ENCODE peak calls at places on chromosomes 1 and 21, in four cellular contexts. V, O, Q and F are unnamed samples. For H3K4me1, the result is how much of the 10 kb centered on the place peaks cover.

GRCh38 chr1:200894712-200895447 is at the start of gene INAVA:
- DNase-seq in V (no peak), O (no peak), Q (no peak), F (peak)

GRCh38 chr1:33893147-33893830 is 29.4 kb downstream of the HMGB4 start:
- DNase-seq in V (no peak), O (no peak), Q (peak), F (no peak)

GRCh38 chr1:7930547-7931445 is 9.8 kb downstream of the TNFRSF9 start:
- DNase-seq in V (no peak), O (no peak), Q (no peak), F (no peak)

GRCh38 chr1:26438041-26438440 is 5.9 kb downstream of the DHDDS start:
- DNase-seq in V (no peak), O (no peak), Q (no peak), F (no peak)

GRCh38 chr21:39073717-39074116 is 109.5 kb downstream of the PSMG1 start:
- DNase-seq in V (no peak), O (no peak), Q (peak), F (no peak)

GRCh38 chr1:184567016-184567415 is 180.2 kb downstream of the C1orf21 start:
- DNase-seq in V (no peak), O (no peak), Q (no peak), F (no peak)

GRCh38 chr21:33588485-33589335 is at the start of gene DONSON:
- DNase-seq in V (peak), O (peak), Q (peak), F (peak)

GRCh38 chr1:207804746-207805468 is 53.1 kb downstream of the CD46 start:
- DNase-seq in V (no peak), O (no peak), Q (no peak), F (no peak)

GRCh38 chr1:196433000-196433399 is 175.2 kb downstream of the KCNT2 start:
- DNase-seq in V (no peak), O (no peak), Q (no peak), F (no peak)

GRCh38 chr1:26289158-26290059 is 9.5 kb downstream of the SH3BGRL3 start:
- DNase-seq in V (no peak), O (no peak), Q (no peak), F (no peak)

GRCh38 chr1:36693116-36693515 is 210.4 kb upstream of the CSF3R start:
- DNase-seq in V (no peak), O (no peak), Q (no peak), F (no peak)

GRCh38 chr1:147341246-147341645 is 98.8 kb downstream of the CHD1L start:
- DNase-seq in V (no peak), O (no peak), Q (no peak), F (no peak)

GRCh38 chr1:248144513-248145198 is at the start of gene OR2M5:
- DNase-seq in V (no peak), O (peak), Q (no peak), F (no peak)

GRCh38 chr1:117632269-117633067 is 26.6 kb downstream of the TENT5C start:
- DNase-seq in V (no peak), O (peak), Q (no peak), F (no peak)

GRCh38 chr1:66648896-66649597 is 103.2 kb upstream of the DYNLT5 start:
- DNase-seq in V (no peak), O (peak), Q (no peak), F (no peak)

GRCh38 chr1:211928993-211929637 is 98.6 kb upstream of the LPGAT1 start:
- DNase-seq in V (no peak), O (no peak), Q (peak), F (peak)

GRCh38 chr1:57797084-57797483 is 373.2 kb upstream of the DAB1 start:
- DNase-seq in V (no peak), O (no peak), Q (no peak), F (no peak)

GRCh38 chr1:116514708-116515525 is 55.9 kb downstream of the CD58 start:
- DNase-seq in V (no peak), O (peak), Q (no peak), F (no peak)

GRCh38 chr21:19941626-19942025 is 1056.6 kb upstream of the NCAM2 start:
- DNase-seq in V (no peak), O (no peak), Q (no peak), F (no peak)

GRCh38 chr1:47436979-47437517 is 796 bp upstream of the FOXD2 start:
- DNase-seq in V (no peak), O (no peak), Q (no peak), F (no peak)

GRCh38 chr1:149885364-149886111 is 13.8 kb upstream of the BOLA1 start:
- DNase-seq in V (peak), O (peak), Q (peak), F (peak)

GRCh38 chr1:54781023-54781723 is 16.9 kb upstream of the PARS2 start:
- DNase-seq in V (no peak), O (no peak), Q (no peak), F (no peak)

GRCh38 chr1:87450615-87451209 is 122.0 kb downstream of the LMO4 start:
- DNase-seq in V (no peak), O (peak), Q (no peak), F (no peak)

GRCh38 chr1:230000439-230001184 is 66.4 kb upstream of the GALNT2 start:
- DNase-seq in V (no peak), O (no peak), Q (peak), F (no peak)

GRCh38 chr1:12088607-12089006 is 25.5 kb downstream of the TNFRSF8 start:
- DNase-seq in V (no peak), O (no peak), Q (no peak), F (no peak)

GRCh38 chr1:24705260-24706073 is 39.8 kb upstream of the CLIC4 start:
- DNase-seq in V (peak), O (peak), Q (peak), F (peak)

GRCh38 chr1:118254483-118254882 is 69.5 kb upstream of the SPAG17 start:
- DNase-seq in V (no peak), O (no peak), Q (no peak), F (no peak)

GRCh38 chr1:148373236-148373935 is 109.7 kb downstream of the PPIAL4G start:
- DNase-seq in V (no peak), O (no peak), Q (no peak), F (no peak)

GRCh38 chr1:54335396-54336056 is 70.7 kb downstream of the SSBP3 start:
- DNase-seq in V (no peak), O (no peak), Q (peak), F (no peak)

GRCh38 chr1:229368347-229368746 is 25.5 kb upstream of the CCSAP start:
- DNase-seq in V (no peak), O (peak), Q (no peak), F (no peak)

GRCh38 chr1:3838788-3839187 is 18.2 kb downstream of the CEP104 start:
- DNase-seq in V (no peak), O (no peak), Q (no peak), F (no peak)

GRCh38 chr1:113930499-113931161 is 1.5 kb downstream of the HIPK1 start:
- DNase-seq in V (no peak), O (peak), Q (no peak), F (no peak)

GRCh38 chr1:18578271-18578670 is 52.4 kb upstream of the PAX7 start:
- DNase-seq in V (no peak), O (no peak), Q (no peak), F (no peak)

GRCh38 chr1:19009882-19010321 is 53.4 kb upstream of the IFFO2 start:
- DNase-seq in V (no peak), O (no peak), Q (no peak), F (no peak)

GRCh38 chr1:112126598-112126997 is 137.1 kb upstream of the KCND3 start:
- DNase-seq in V (no peak), O (no peak), Q (no peak), F (no peak)
- H3K4me3 ChIP-seq in V (no peak), O (no peak), Q (no peak), F (no peak)

GRCh38 chr1:9700340-9700739 is 48.8 kb downstream of the PIK3CD start:
- DNase-seq in V (no peak), O (no peak), Q (no peak), F (no peak)

GRCh38 chr1:9701661-9702060 is 50.1 kb downstream of the PIK3CD start:
- DNase-seq in V (no peak), O (no peak), Q (no peak), F (peak)

GRCh38 chr1:9691726-9692125 is 40.2 kb downstream of the PIK3CD start:
- DNase-seq in V (no peak), O (no peak), Q (no peak), F (no peak)

GRCh38 chr1:9699361-9699760 is 47.8 kb downstream of the PIK3CD start:
- DNase-seq in V (no peak), O (no peak), Q (no peak), F (no peak)

DNA sequence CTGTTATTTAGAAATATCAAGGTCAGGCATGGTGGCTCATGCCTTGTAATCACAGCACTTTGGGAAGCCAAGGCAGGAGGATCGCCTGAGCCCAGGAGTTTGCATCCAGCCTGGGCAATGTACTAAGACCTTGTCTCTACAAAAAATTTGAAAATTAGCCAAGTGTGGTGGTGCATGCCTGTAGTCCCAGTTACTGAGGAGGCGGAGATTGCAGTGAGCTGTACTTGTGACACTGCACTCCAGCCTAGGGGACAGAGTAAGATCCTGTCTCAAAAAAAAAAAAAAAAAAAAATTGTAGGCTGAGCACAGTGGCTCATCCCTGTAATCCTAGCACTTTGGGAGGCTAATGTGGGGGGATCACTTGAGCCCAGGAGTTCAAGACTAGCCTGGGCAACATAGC is 45.3 kb downstream of the PIK3CD start:
- DNase-seq in V (no peak), O (no peak), Q (no peak), F (no peak)
- H3K4me1 ChIP-seq in V (under half), O (under half), Q (under half), F (under half)

GRCh38 chr1:198775606-198776005 is 136.8 kb downstream of the PTPRC start:
- DNase-seq in V (no peak), O (no peak), Q (peak), F (no peak)

GRCh38 chr1:198773030-198773429 is 134.2 kb downstream of the PTPRC start:
- DNase-seq in V (no peak), O (no peak), Q (no peak), F (no peak)

GRCh38 chr1:198774418-198774817 is 135.6 kb downstream of the PTPRC start:
- DNase-seq in V (no peak), O (no peak), Q (no peak), F (no peak)

GRCh38 chr1:198778049-198778448 is 139.2 kb downstream of the PTPRC start:
- DNase-seq in V (no peak), O (peak), Q (peak), F (no peak)

DNA sequence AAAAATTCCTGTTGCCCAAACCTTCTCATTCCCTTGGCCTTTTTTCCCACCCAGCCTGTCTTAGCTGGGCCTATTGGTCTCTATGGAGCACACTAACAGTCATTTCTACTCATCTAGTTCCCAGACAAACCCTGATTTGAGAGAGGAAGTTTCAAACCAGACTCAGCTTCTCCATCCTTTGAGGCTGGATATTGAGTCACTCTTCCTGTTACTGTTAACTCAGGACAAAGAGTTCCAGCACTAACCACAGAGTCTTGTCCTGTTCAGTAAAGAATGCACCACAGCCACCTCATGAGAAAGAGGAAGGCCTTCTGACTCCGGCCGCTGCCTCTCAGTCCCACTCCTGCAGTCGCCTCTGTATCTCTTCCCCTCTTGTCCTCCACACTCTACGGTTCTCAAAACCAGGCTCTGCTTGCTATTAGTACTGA is 137.8 kb downstream of the PTPRC start:
- DNase-seq in V (no peak), O (no peak), Q (peak), F (peak)
- H3K4me3 ChIP-seq in V (no peak), O (no peak), Q (no peak), F (no peak)

GRCh38 chr1:39895096-39895495 is 6.6 kb downstream of the MYCL start:
- DNase-seq in V (no peak), O (no peak), Q (no peak), F (peak)
- H3K4me1 ChIP-seq in V (under half), O (under half), Q (under half), F (under half)

GRCh38 chr1:61993331-61993961 is 201.2 kb upstream of the L1TD1 start:
- DNase-seq in V (no peak), O (no peak), Q (no peak), F (no peak)

GRCh38 chr1:61997123-61997522 is 197.5 kb upstream of the L1TD1 start:
- DNase-seq in V (no peak), O (no peak), Q (no peak), F (no peak)

GRCh38 chr1:61992257-61992656 is 202.4 kb upstream of the L1TD1 start:
- DNase-seq in V (no peak), O (no peak), Q (no peak), F (no peak)
- H3K4me3 ChIP-seq in V (no peak), O (no peak), Q (no peak), F (no peak)

GRCh38 chr1:31666290-31666963 is 21.8 kb upstream of the PEF1 start:
- DNase-seq in V (no peak), O (no peak), Q (no peak), F (peak)
- H3K4me1 ChIP-seq in V (under half), O (under half), Q (under half), F (under half)

DNA sequence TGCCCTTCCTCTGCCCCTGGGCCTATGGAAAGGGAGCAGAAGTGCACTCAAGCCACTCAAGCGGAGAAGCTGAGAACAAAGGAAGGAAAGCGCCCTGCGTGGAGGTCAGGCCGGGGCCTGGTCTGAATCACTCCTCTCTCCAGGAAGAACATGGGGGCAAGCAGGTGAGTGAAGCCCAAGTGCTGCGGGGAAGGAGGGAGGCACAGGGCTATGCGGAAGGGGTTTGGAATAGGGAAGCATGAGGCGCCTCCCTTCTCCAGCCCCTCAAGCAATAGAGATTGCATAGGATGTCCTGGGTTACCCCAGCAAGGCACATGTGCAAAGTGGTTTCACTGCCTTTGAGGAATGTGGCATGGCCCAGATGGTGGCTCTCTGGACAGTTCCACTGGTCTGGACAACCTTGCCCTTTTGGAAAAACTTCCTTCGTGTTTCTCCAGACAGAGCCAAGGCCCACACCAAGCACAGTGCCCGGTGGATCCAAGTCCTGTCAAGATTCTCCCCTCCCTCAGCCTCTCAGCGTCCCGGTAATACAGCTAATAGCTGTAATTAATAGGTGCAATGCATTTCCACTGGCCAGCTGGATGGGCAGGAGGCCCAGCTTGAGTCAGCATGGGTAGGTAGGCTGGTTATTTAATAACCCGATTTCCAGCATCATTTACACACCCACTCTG is 13.7 kb downstream of the BLACAT1 start:
- DNase-seq in V (no peak), O (no peak), Q (no peak), F (no peak)
- H3K4me3 ChIP-seq in V (no peak), O (no peak), Q (no peak), F (no peak)

GRCh38 chr21:15207635-15208370 is 143.0 kb upstream of the NRIP1 start:
- DNase-seq in V (no peak), O (no peak), Q (no peak), F (no peak)

GRCh38 chr21:15210235-15210678 is 145.5 kb upstream of the NRIP1 start:
- DNase-seq in V (no peak), O (no peak), Q (peak), F (no peak)

GRCh38 chr21:15207231-15207630 is 142.4 kb upstream of the NRIP1 start:
- DNase-seq in V (no peak), O (no peak), Q (no peak), F (no peak)

GRCh38 chr21:15209224-15209623 is 144.4 kb upstream of the NRIP1 start:
- DNase-seq in V (no peak), O (no peak), Q (no peak), F (no peak)

DNA sequence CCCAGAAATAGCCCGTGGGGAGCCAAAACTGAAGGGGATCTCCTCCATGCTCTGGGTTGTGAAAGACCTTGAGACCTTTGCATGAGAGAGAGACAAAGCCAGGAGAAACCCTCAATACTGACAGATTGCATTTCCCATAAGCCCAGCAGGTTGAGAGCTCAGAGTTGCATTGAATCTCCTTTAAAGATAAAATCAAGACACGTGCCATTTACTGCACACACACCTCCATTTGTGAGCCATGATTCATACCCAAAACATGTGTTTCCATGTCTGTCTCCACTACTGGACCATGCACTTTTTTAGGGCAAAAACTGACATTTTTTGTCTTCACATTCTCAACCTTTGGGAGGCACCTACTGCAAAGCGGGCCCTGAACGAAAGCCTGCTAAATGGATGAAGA is 144.0 kb upstream of the NRIP1 start:
- DNase-seq in V (no peak), O (no peak), Q (no peak), F (no peak)
- H3K4me1 ChIP-seq in V (under half), O (under half), Q (under half), F (under half)

GRCh38 chr21:44354775-44355771 is 1.7 kb downstream of the TRPM2 start:
- DNase-seq in V (no peak), O (peak), Q (no peak), F (no peak)
- H3K4me3 ChIP-seq in V (no peak), O (no peak), Q (no peak), F (no peak)

DNA sequence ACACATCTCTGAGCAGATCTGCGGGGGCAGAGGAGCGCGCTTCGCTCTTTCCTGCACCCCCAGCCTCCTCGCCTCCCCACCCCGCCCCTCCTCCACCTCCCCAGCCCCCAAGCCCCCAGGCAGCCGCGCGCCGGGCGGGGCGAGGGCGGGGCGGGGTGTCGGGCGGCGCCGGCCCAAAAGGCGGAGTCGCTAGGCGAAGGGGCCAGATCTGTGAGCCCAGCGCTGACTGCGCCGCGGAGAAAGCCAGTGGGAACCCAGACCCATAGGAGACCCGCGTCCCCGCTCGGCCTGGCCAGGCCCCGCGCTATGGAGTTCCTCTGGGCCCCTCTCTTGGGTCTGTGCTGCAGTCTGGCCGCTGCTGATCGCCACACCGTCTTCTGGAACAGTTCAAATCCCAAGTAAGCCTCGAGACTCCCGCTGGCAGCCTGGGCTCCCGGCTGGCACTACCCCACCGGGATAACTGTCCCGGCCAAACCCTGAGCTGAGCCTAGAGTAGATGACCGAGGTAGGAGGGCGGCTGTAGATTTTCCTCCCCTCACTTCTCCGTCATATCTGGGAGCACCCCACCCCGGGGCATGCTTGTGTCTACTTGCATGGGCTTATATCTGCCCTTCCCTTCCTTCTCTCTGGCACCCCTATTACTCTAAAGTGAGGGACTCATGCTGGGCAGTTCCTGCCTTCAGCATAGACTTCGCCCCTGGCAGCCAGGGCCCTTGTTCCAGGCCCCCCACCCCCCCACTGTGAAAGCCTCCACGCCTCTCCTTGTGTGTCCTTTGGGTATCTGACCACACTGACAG is at the start of gene EFNA1:
- DNase-seq in V (peak), O (peak), Q (peak), F (peak)
- H3K4me1 ChIP-seq in V (under half), O (under half), Q (under half), F (under half)